ENCODE peak calls at places on chromosomes 1 and 21, in nine cellular contexts. M, X, O, K, J, D, C, F and V are unnamed samples.

GRCh38 chr1:26336477-26337205 is 17.3 kb downstream of the CRYBG2 start:
- DNase-seq in M (peak; percentile 46), X (peak; percentile 91), O (no peak), K (peak; percentile 83), J (peak; percentile 66), D (peak; percentile 93), C (peak; percentile 76), F (no peak), V (peak; percentile 56)

GRCh38 chr21:33244781-33245105 is 15.0 kb downstream of the IFNAR2 start:
- DNase-seq in M (no peak), X (no peak), O (no peak), K (no peak), J (no peak), D (no peak), C (no peak), F (no peak), V (no peak)

GRCh38 chr1:9311029-9311428 is 18.3 kb downstream of the SPSB1 start:
- DNase-seq in M (no peak), X (no peak), O (no peak), K (no peak), J (no peak), D (no peak), C (no peak), F (no peak), V (no peak)

GRCh38 chr1:178993559-178993958 is 32.1 kb upstream of the FAM20B start:
- DNase-seq in M (no peak), X (no peak), O (no peak), K (no peak), J (no peak), D (no peak), C (no peak), F (no peak), V (no peak)

GRCh38 chr1:27539901-27540861 is 50.2 kb upstream of the WASF2 start:
- DNase-seq in M (peak; percentile 84), X (no peak), O (no peak), K (no peak), J (no peak), D (peak; percentile 93), C (no peak), F (peak; percentile 85), V (no peak)

GRCh38 chr1:15941899-15942660 is 33.8 kb downstream of the ZBTB17 start:
- DNase-seq in M (no peak), X (no peak), O (no peak), K (no peak), J (no peak), D (no peak), C (no peak), F (no peak), V (peak; percentile 57)

GRCh38 chr21:35672313-35672712 is 388.0 kb downstream of the SETD4 start:
- DNase-seq in M (no peak), X (no peak), O (no peak), K (no peak), J (no peak), D (no peak), C (no peak), F (no peak), V (no peak)

GRCh38 chr1:16015491-16015890 is 2.4 kb downstream of the HSPB7 start:
- DNase-seq in M (no peak), X (no peak), O (no peak), K (no peak), J (no peak), D (no peak), C (no peak), F (no peak), V (no peak)

GRCh38 chr1:156692958-156693857 is 12.2 kb downstream of the CRABP2 start:
- DNase-seq in M (no peak), X (peak; percentile 94), O (no peak), K (peak; percentile 55), J (no peak), D (no peak), C (peak; percentile 22), F (no peak), V (no peak)

DNA sequence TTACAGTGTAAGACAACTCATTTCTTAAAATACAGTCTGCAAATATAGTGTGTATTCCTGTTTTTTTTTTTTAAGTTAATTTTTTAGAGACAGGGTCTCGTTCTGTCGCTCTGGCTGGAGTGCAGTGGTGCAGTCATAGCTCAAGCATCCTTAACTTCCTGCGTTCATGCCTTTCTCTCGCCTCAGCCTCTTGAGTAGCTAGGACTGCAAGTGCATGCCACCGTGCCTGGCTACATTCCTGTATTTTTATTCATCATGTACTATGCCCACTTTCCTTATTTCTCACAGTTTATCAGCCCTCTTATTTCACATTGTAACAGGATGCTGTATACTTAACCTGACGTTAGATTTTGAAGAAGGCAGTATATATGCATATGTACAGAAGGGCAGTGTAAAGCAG is 26.7 kb downstream of the MIER1 start:
- DNase-seq in M (no peak), X (no peak), O (no peak), K (no peak), J (no peak), D (no peak), C (no peak), F (no peak), V (no peak)
- H3K27ac ChIP-seq in M (no peak overlapping the region), X (no peak overlapping the region), O (no peak overlapping the region), K (no peak overlapping the region), J (no peak overlapping the region), D (no peak overlapping the region), C (no peak overlapping the region), F (no peak overlapping the region), V (no peak overlapping the region)

GRCh38 chr1:59530119-59530518 is 233.2 kb downstream of the FGGY start:
- DNase-seq in M (no peak), X (no peak), O (no peak), K (no peak), J (no peak), D (no peak), C (no peak), F (no peak), V (no peak)

GRCh38 chr1:59526240-59526639 is 229.3 kb downstream of the FGGY start:
- DNase-seq in M (no peak), X (no peak), O (no peak), K (no peak), J (no peak), D (no peak), C (no peak), F (no peak), V (no peak)

DNA sequence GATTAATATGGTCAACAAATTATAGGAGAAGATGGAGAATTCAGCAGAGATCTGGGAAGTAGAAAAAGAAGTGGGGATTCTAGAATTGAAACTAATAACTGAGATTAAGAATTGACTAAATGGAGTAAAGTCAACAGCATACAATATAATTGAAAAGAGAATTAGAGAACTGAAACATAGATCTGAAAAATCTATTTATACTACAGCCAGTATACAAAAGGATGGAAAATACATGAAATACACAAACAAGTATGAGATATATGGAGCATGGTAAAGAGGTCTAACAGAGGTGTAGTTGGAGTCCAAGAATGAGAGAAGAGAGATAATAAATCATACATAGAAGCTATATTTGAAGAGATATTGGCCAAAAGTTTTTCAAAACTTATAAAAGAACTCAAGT is 235.2 kb downstream of the FGGY start:
- DNase-seq in M (no peak), X (no peak), O (no peak), K (no peak), J (no peak), D (no peak), C (no peak), F (no peak), V (no peak)
- H3K27ac ChIP-seq in M (no peak overlapping the region), X (no peak overlapping the region), O (no peak overlapping the region), K (no peak overlapping the region), J (no peak overlapping the region), D (no peak overlapping the region), C (no peak overlapping the region), F (no peak overlapping the region), V (no peak overlapping the region)

DNA sequence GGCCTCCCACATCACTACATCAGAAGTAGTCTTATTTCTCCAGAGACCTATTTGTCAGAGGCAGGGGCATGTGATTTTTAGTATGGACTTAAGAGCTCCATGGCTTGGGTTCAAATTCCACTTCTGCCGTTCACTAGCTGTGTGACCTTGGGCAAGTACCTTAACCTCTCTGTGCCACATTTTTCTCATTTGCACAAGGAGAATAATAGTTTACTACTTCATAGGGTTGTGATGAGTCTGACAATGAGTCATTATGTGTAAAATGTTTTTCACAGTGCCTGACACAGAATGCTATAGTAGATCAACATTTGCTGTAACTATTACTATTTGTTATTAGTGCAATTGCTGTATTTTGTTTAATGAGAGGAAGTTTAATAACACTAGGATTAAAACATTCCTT is 200.6 kb downstream of the PRDM2 start:
- DNase-seq in M (no peak), X (no peak), O (no peak), K (no peak), J (no peak), D (no peak), C (no peak), F (no peak), V (no peak)
- H3K27ac ChIP-seq in M (no peak overlapping the region), X (no peak overlapping the region), O (no peak overlapping the region), K (no peak overlapping the region), J (no peak overlapping the region), D (no peak overlapping the region), C (no peak overlapping the region), F (no peak overlapping the region), V (no peak overlapping the region)

GRCh38 chr1:204417231-204417997 is 5.8 kb upstream of the PPP1R15B start:
- DNase-seq in M (peak; percentile 94), X (no peak), O (peak; percentile 71), K (no peak), J (peak; percentile 25), D (peak; percentile 97), C (no peak), F (peak; percentile 96), V (no peak)

GRCh38 chr1:204416589-204417230 is 5.1 kb upstream of the PPP1R15B start:
- DNase-seq in M (no peak), X (no peak), O (no peak), K (no peak), J (no peak), D (no peak), C (no peak), F (no peak), V (no peak)

GRCh38 chr1:204420039-204421004 is 8.7 kb upstream of the PPP1R15B start:
- DNase-seq in M (no peak), X (peak; percentile 25), O (no peak), K (no peak), J (no peak), D (no peak), C (no peak), F (no peak), V (no peak)

GRCh38 chr1:204419064-204419403 is 7.4 kb upstream of the PPP1R15B start:
- DNase-seq in M (no peak), X (no peak), O (no peak), K (no peak), J (no peak), D (peak; percentile 45), C (no peak), F (no peak), V (no peak)

DNA sequence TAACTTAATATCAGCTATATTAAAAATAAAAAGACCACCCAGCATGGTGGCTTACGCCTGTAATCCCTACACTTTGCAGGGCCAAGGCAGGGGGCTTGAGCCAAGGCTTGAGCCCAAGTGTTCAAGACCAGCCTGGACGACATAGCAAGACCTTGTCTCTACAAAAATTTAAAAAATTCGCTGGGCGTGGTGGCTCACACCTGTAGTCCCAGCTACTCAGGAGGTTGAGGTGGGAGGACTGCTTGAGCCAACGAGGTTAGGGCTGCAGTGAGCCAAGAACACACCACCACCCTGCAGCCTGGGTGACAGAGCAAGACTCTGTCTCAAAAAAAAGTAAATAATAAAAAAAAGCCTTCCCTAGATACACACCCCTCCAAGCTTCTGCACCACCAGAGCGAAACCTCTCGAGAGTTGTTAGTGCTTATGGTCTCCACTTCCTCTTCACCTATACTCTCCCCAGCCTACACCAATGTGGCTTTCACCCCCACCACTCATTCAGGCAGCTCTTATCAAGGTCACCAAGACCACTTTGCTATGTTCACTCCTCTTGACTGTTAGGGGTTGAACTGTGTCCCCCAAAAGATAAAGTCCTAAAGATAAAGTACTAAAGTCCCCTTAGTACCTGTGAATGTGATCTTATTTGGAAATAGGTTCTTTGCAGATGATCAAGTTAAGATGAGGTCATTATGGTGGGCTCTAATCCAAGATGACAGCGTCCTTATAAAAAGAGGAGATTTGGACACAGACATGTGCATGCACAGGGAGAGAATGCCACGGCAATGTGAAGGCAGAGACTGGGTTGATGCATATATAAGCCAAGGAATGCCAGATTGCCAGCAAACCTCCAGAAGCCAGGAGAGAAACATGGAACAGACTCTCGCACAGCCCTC is 6.8 kb upstream of the PPP1R15B start:
- DNase-seq in M (no peak), X (no peak), O (no peak), K (peak; percentile 49), J (no peak), D (no peak), C (no peak), F (no peak), V (no peak)
- H3K27ac ChIP-seq in M (peak overlapping the region; percentile 87), X (no peak overlapping the region), O (peak overlapping the region; percentile 76), K (no peak overlapping the region), J (peak overlapping the region; percentile 74), D (peak overlapping the region; percentile 92), C (peak overlapping the region; percentile 14), F (peak overlapping the region; percentile 100), V (peak overlapping the region; percentile 71)